ENCODE peak calls at places on chromosome 12, in six cellular contexts. R is A549, I is trophoblast cell, F is mesenchymal stem cell, Y is endodermal cell, P is aorta. C is an unnamed sample. For H3K4me1, the result is how much of the 10 kb centered on the place peaks cover.

GRCh38 chr12:4032906-4033628 is 159.9 kb upstream of the PARP11 start:
- DNase-seq in R (no peak), F (peak), P (no peak), Y (peak), I (no peak), C (peak)

GRCh38 chr12:65492997-65493892 is 214.8 kb downstream of the MSRB3 start:
- DNase-seq in P (no peak), R (no peak), F (peak), I (no peak), Y (no peak), C (no peak)

GRCh38 chr12:80056845-80057244 is 42.5 kb upstream of the OTOGL start:
- DNase-seq in R (no peak), F (no peak), Y (no peak), P (peak), I (no peak), C (no peak)

GRCh38 chr12:90977224-90977623 is 22.2 kb upstream of the CCER1 start:
- DNase-seq in Y (no peak), R (no peak), P (no peak), I (no peak), F (peak), C (no peak)

GRCh38 chr12:11555743-11556625 is 93.5 kb upstream of the ETV6 start:
- DNase-seq in Y (no peak), R (no peak), F (no peak), P (no peak), I (no peak), C (no peak)

GRCh38 chr12:7118914-7119313 is 9.8 kb downstream of the RBP5 start:
- DNase-seq in P (peak), F (no peak), Y (no peak), R (no peak), I (no peak), C (no peak)

GRCh38 chr12:116336542-116337065 is 59.1 kb upstream of the MED13L start:
- DNase-seq in I (peak), Y (no peak), P (no peak), R (no peak), F (peak), C (no peak)

GRCh38 chr12:53062011-53062961 is 12.4 kb downstream of the TNS2 start:
- DNase-seq in R (no peak), P (no peak), F (no peak), I (no peak), Y (peak), C (no peak)

GRCh38 chr12:28248555-28249127 is 58.4 kb downstream of the CCDC91 start:
- DNase-seq in R (no peak), Y (no peak), P (no peak), F (no peak), I (no peak), C (no peak)

GRCh38 chr12:102483466-102483865 is 3.1 kb upstream of the IGF1 start:
- DNase-seq in R (no peak), Y (no peak), F (no peak), I (no peak), P (no peak), C (no peak)

GRCh38 chr12:47156167-47156736 is 76.5 kb upstream of the AMIGO2 start:
- DNase-seq in R (no peak), F (peak), I (peak), Y (no peak), P (peak), C (no peak)

GRCh38 chr12:18160901-18161300 is 70.9 kb upstream of the RERGL start:
- DNase-seq in I (no peak), R (no peak), P (no peak), Y (no peak), F (no peak), C (peak)

DNA sequence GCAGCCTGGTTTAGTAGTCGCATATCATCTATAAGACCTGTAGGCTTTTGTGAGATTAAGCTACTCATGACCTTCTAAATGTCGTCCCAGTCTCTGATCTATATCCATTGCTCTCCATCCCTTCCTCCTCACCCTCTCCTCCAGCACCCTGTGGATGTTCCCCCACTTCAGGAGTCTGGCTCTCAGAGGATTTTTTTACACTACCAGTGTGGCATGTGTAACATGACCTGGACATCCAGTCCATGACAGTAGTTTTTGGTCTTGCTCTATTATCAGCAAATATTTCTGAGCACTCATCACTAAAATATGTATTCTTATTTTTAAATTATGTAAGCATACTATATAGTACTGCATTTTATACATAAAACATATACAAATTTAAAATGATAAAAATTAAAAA is 142.1 kb downstream of the DYRK2 start:
- DNase-seq in R (no peak), Y (no peak), P (no peak), F (no peak), I (no peak), C (no peak)
- H3K4me1 ChIP-seq in R (under half), Y (under half), P (under half), F (under half), I (under half), C (under half)

GRCh38 chr12:130827432-130827831 is 11.6 kb downstream of the STX2 start:
- DNase-seq in P (no peak), I (no peak), R (no peak), F (peak), Y (peak), C (no peak)

GRCh38 chr12:130829391-130830245 is 9.4 kb downstream of the STX2 start:
- DNase-seq in Y (peak), I (no peak), P (no peak), R (no peak), F (no peak), C (no peak)

GRCh38 chr12:130825771-130826150 is 13.3 kb downstream of the STX2 start:
- DNase-seq in I (peak), R (no peak), Y (no peak), F (no peak), P (no peak), C (no peak)

GRCh38 chr12:130828895-130829294 is 10.2 kb downstream of the STX2 start:
- DNase-seq in P (no peak), Y (peak), I (no peak), R (no peak), F (no peak), C (no peak)

GRCh38 chr12:130826151-130826801 is 12.8 kb downstream of the STX2 start:
- DNase-seq in R (peak), Y (peak), P (peak), I (peak), F (peak), C (no peak)
- H3K27ac ChIP-seq in R (no peak), Y (no peak), P (no peak), I (no peak), F (peak), C (no peak)

DNA sequence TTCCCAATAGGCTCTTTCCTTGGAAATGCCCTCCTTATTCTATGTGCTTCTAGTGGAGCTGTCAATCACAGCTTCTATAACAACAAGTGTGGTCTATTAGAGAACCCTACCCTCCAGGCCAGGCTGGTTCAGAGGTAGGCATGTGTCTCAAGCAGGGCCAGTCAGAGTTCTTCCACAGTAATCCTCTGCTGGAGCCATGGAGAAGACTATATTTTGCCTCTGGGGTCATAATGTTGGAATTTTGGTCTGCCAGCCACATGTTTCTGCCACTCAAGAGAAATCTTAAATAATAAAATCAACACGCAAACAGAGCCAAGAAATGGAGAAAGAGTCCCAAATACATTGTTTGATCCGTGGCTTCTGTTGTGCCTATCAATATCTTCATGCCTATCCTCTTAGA is 23.8 kb upstream of the FICD start:
- DNase-seq in F (no peak), P (no peak), Y (no peak), I (no peak), R (no peak), C (no peak)
- H3K4me1 ChIP-seq in F (under half), P (under half), Y (under half), I (under half), R (under half), C (under half)

DNA sequence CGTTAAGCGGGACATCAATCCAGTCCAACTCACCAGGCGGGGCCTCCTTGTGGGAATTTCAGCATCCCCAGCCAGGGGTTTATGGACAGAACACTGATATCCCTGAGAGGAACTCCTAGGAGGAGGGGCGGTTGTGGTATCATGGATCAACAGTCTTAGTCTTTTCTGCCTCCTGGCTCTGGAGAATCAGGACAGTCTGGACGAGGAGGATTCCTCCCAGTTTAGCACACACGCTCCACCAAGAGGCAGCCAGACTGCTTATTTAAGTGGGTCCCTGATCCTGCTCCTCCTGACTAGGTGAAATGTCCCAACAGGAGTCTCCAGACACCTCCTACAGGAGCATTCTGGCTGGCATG is 10.4 kb upstream of the ZNF705A start:
- DNase-seq in R (no peak), Y (no peak), F (no peak), P (no peak), I (no peak), C (no peak)
- H3K27ac ChIP-seq in R (no peak), Y (peak), F (no peak), P (peak), I (no peak), C (no peak)

GRCh38 chr12:110108309-110109036 is 15.7 kb upstream of the IFT81 start:
- DNase-seq in R (peak), Y (peak), I (no peak), F (no peak), P (no peak), C (no peak)
- H3K4me1 ChIP-seq in R (half or more), Y (under half), I (under half), F (under half), P (under half), C (under half)

GRCh38 chr12:57515934-57516541 is 4.3 kb downstream of the DDIT3 start:
- DNase-seq in F (peak), R (no peak), I (no peak), Y (no peak), P (no peak), C (no peak)

GRCh38 chr12:57518176-57518919 is 2.0 kb downstream of the DDIT3 start:
- DNase-seq in P (no peak), R (no peak), Y (no peak), F (peak), I (no peak), C (no peak)

GRCh38 chr12:57515468-57515933 is 4.8 kb downstream of the DDIT3 start:
- DNase-seq in R (no peak), I (no peak), P (no peak), Y (no peak), F (no peak), C (no peak)

GRCh38 chr12:57516617-57517153 is 3.6 kb downstream of the DDIT3 start:
- DNase-seq in I (no peak), F (peak), P (no peak), R (no peak), Y (no peak), C (no peak)

GRCh38 chr12:57517187-57517586 is 3.1 kb downstream of the DDIT3 start:
- DNase-seq in Y (no peak), I (no peak), F (peak), P (no peak), R (no peak), C (no peak)
- H3K27ac ChIP-seq in Y (no peak), I (no peak), F (no peak), P (peak), R (no peak), C (no peak)

DNA sequence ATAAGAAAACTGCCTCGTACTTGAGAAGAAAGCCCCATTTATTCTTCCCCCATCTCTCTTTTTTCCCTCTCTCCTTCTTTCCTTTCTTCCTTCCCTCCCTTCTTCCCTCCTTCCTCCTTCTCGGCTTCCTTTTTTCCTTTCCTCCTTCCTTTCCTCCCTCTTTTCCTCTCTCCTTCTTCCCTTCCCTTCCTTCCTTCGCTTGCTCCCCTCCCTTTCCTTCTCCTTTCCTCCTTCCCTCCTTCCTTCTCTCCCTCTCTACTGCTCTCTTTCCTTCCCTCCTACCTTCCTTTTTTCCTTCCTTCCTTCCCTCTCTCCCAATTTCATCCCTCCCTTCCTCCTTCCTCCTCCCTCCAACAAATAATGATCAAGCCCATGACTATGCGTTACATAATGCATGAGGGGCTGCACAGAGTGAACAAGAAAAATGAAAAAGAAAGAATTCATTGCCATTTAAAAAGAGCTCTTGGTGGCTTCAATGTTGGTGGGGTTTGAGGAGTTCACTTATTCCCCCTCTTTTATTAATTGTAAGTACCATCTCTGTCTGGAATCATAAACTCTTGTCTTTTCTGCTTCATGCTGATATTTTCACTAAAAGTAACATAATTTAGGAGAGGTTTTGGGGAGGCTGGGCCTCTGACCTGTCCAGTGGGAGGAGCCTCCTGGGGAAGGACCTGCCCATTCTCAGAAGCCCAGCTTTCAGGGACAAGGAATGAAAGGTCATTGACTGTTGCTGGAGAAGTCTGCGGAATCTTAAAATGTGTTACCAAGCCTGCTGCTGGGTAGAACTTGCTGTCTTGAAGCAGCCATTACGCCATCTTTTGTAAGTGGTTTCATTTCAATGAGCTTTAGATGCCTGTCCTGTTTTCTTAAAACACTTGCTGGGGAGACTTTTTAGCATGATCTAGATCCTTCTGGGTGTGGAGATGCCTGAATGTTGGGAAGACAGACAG is 144.3 kb downstream of the CHST11 start:
- DNase-seq in P (no peak), I (no peak), Y (no peak), R (no peak), F (peak), C (no peak)
- H3K4me1 ChIP-seq in P (under half), I (under half), Y (under half), R (half or more), F (under half), C (under half)